ENCODE peak calls at places on chromosome 19, in nine cellular contexts. One of them, this sample, is unnamed.

GRCh38 chr19:56367829-56368711 is 25.3 kb downstream of the ZNF582 start:
- DNase-seq in breast epithelium: peak; percentile 90
- DNase-seq in left ventricle myocardium superior: peak; percentile 97
- DNase-seq in NCI-H510A treated with DMSO at 0.1 percent for 48 hours: peak; percentile 79
- DNase-seq in midbrain: peak; percentile 85
- DNase-seq in mucosa of descending colon: peak; percentile 89
- DNase-seq in GM04504: peak; percentile 84
- DNase-seq in HS-5: peak; percentile 26
- DNase-seq in lower leg skin: peak; percentile 97
- DNase-seq in this sample: peak; percentile 84

GRCh38 chr19:44951179-44952159 is 3.7 kb upstream of the CLPTM1 start:
- DNase-seq in mucosa of descending colon: no peak
- DNase-seq in midbrain: peak; percentile 89
- DNase-seq in lower leg skin: no peak
- DNase-seq in NCI-H510A treated with DMSO at 0.1 percent for 48 hours: peak; percentile 73
- DNase-seq in breast epithelium: peak; percentile 73
- DNase-seq in GM04504: peak; percentile 58
- DNase-seq in left ventricle myocardium superior: no peak
- DNase-seq in HS-5: peak; percentile 37
- DNase-seq in this sample: peak; percentile 78

GRCh38 chr19:19064811-19065745 is 1.3 kb downstream of the SLC25A42 start:
- DNase-seq in breast epithelium: no peak
- DNase-seq in left ventricle myocardium superior: peak; percentile 51
- DNase-seq in HS-5: no peak
- DNase-seq in mucosa of descending colon: peak; percentile 49
- DNase-seq in GM04504: no peak
- DNase-seq in midbrain: no peak
- DNase-seq in lower leg skin: no peak
- DNase-seq in NCI-H510A treated with DMSO at 0.1 percent for 48 hours: no peak
- DNase-seq in this sample: peak; percentile 36

GRCh38 chr19:19587776-19588175 is 30.7 kb downstream of the PBX4 start:
- DNase-seq in breast epithelium: no peak
- DNase-seq in NCI-H510A treated with DMSO at 0.1 percent for 48 hours: no peak
- DNase-seq in lower leg skin: no peak
- DNase-seq in left ventricle myocardium superior: no peak
- DNase-seq in midbrain: no peak
- DNase-seq in HS-5: no peak
- DNase-seq in GM04504: no peak
- DNase-seq in mucosa of descending colon: no peak
- DNase-seq in this sample: no peak

GRCh38 chr19:16327501-16327900 is 2.9 kb downstream of the KLF2 start:
- DNase-seq in midbrain: no peak
- DNase-seq in GM04504: no peak
- DNase-seq in left ventricle myocardium superior: no peak
- DNase-seq in HS-5: no peak
- DNase-seq in NCI-H510A treated with DMSO at 0.1 percent for 48 hours: no peak
- DNase-seq in breast epithelium: no peak
- DNase-seq in mucosa of descending colon: no peak
- DNase-seq in lower leg skin: no peak
- DNase-seq in this sample: no peak

GRCh38 chr19:17394891-17395415 is 957 bp upstream of the CCDC194 start:
- DNase-seq in midbrain: no peak
- DNase-seq in breast epithelium: no peak
- DNase-seq in lower leg skin: no peak
- DNase-seq in GM04504: no peak
- DNase-seq in HS-5: no peak
- DNase-seq in left ventricle myocardium superior: peak; percentile 80
- DNase-seq in mucosa of descending colon: peak; percentile 59
- DNase-seq in NCI-H510A treated with DMSO at 0.1 percent for 48 hours: peak; percentile 4
- DNase-seq in this sample: peak; percentile 20

GRCh38 chr19:35545855-35546381 is 492 bp downstream of the TMEM147 start:
- DNase-seq in NCI-H510A treated with DMSO at 0.1 percent for 48 hours: peak; percentile 35
- DNase-seq in GM04504: no peak
- DNase-seq in breast epithelium: no peak
- DNase-seq in HS-5: no peak
- DNase-seq in midbrain: no peak
- DNase-seq in left ventricle myocardium superior: peak; percentile 54
- DNase-seq in lower leg skin: no peak
- DNase-seq in mucosa of descending colon: peak; percentile 72
- DNase-seq in this sample: no peak

GRCh38 chr19:13981021-13981420 is 25.1 kb downstream of the RFX1 start:
- DNase-seq in NCI-H510A treated with DMSO at 0.1 percent for 48 hours: no peak
- DNase-seq in GM04504: no peak
- DNase-seq in left ventricle myocardium superior: no peak
- DNase-seq in breast epithelium: no peak
- DNase-seq in lower leg skin: no peak
- DNase-seq in mucosa of descending colon: no peak
- DNase-seq in midbrain: no peak
- DNase-seq in HS-5: no peak
- DNase-seq in this sample: no peak

GRCh38 chr19:4976412-4977298 is 7.7 kb downstream of the KDM4B start:
- DNase-seq in midbrain: peak; percentile 78
- DNase-seq in breast epithelium: peak; percentile 74
- DNase-seq in lower leg skin: peak; percentile 94
- DNase-seq in GM04504: peak; percentile 92
- DNase-seq in left ventricle myocardium superior: peak; percentile 81
- DNase-seq in NCI-H510A treated with DMSO at 0.1 percent for 48 hours: no peak
- DNase-seq in HS-5: no peak
- DNase-seq in mucosa of descending colon: no peak
- DNase-seq in this sample: peak; percentile 35

GRCh38 chr19:11422163-11423068 is 3.3 kb upstream of the RGL3 start:
- DNase-seq in breast epithelium: peak; percentile 78
- DNase-seq in lower leg skin: peak; percentile 96
- DNase-seq in left ventricle myocardium superior: peak; percentile 86
- DNase-seq in mucosa of descending colon: peak; percentile 87
- DNase-seq in NCI-H510A treated with DMSO at 0.1 percent for 48 hours: no peak
- DNase-seq in midbrain: no peak
- DNase-seq in GM04504: peak; percentile 34
- DNase-seq in HS-5: no peak
- DNase-seq in this sample: no peak

GRCh38 chr19:17590780-17591688 is 35.6 kb downstream of the COLGALT1 start:
- DNase-seq in midbrain: no peak
- DNase-seq in mucosa of descending colon: no peak
- DNase-seq in breast epithelium: no peak
- DNase-seq in left ventricle myocardium superior: no peak
- DNase-seq in HS-5: no peak
- DNase-seq in lower leg skin: no peak
- DNase-seq in GM04504: no peak
- DNase-seq in NCI-H510A treated with DMSO at 0.1 percent for 48 hours: no peak
- DNase-seq in this sample: no peak

GRCh38 chr19:46951236-46951986 is 68.2 kb upstream of the NPAS1 start:
- DNase-seq in HS-5: peak; percentile 55
- DNase-seq in breast epithelium: no peak
- DNase-seq in lower leg skin: no peak
- DNase-seq in GM04504: no peak
- DNase-seq in NCI-H510A treated with DMSO at 0.1 percent for 48 hours: no peak
- DNase-seq in left ventricle myocardium superior: no peak
- DNase-seq in mucosa of descending colon: peak; percentile 86
- DNase-seq in midbrain: no peak
- DNase-seq in this sample: no peak

GRCh38 chr19:40512473-40513344 is 45.9 kb downstream of the SPTBN4 start:
- DNase-seq in HS-5: no peak
- DNase-seq in lower leg skin: no peak
- DNase-seq in breast epithelium: no peak
- DNase-seq in GM04504: no peak
- DNase-seq in NCI-H510A treated with DMSO at 0.1 percent for 48 hours: no peak
- DNase-seq in midbrain: no peak
- DNase-seq in mucosa of descending colon: no peak
- DNase-seq in left ventricle myocardium superior: peak; percentile 39
- DNase-seq in this sample: no peak

GRCh38 chr19:31372245-31372781 is 23.1 kb upstream of the TSHZ3 start:
- DNase-seq in breast epithelium: no peak
- DNase-seq in lower leg skin: no peak
- DNase-seq in NCI-H510A treated with DMSO at 0.1 percent for 48 hours: no peak
- DNase-seq in left ventricle myocardium superior: no peak
- DNase-seq in HS-5: no peak
- DNase-seq in mucosa of descending colon: no peak
- DNase-seq in GM04504: no peak
- DNase-seq in midbrain: no peak
- DNase-seq in this sample: no peak

GRCh38 chr19:45886427-45887310 is 728 bp upstream of the IRF2BP1 start:
- DNase-seq in breast epithelium: peak; percentile 89
- DNase-seq in HS-5: peak; percentile 77
- DNase-seq in left ventricle myocardium superior: peak; percentile 93
- DNase-seq in lower leg skin: peak; percentile 98
- DNase-seq in GM04504: peak; percentile 89
- DNase-seq in mucosa of descending colon: peak; percentile 93
- DNase-seq in NCI-H510A treated with DMSO at 0.1 percent for 48 hours: peak; percentile 94
- DNase-seq in midbrain: peak; percentile 95
- DNase-seq in this sample: peak; percentile 84

GRCh38 chr19:33124207-33125098 is 7.5 kb upstream of the WDR88 start:
- DNase-seq in left ventricle myocardium superior: no peak
- DNase-seq in HS-5: no peak
- DNase-seq in midbrain: no peak
- DNase-seq in NCI-H510A treated with DMSO at 0.1 percent for 48 hours: no peak
- DNase-seq in mucosa of descending colon: no peak
- DNase-seq in GM04504: no peak
- DNase-seq in lower leg skin: no peak
- DNase-seq in breast epithelium: no peak
- DNase-seq in this sample: no peak

GRCh38 chr19:19226204-19226603 is 14.4 kb downstream of the NCAN start:
- DNase-seq in midbrain: no peak
- DNase-seq in GM04504: no peak
- DNase-seq in HS-5: no peak
- DNase-seq in left ventricle myocardium superior: no peak
- DNase-seq in NCI-H510A treated with DMSO at 0.1 percent for 48 hours: no peak
- DNase-seq in breast epithelium: no peak
- DNase-seq in lower leg skin: no peak
- DNase-seq in mucosa of descending colon: no peak
- DNase-seq in this sample: no peak

GRCh38 chr19:50724522-50725217 is 1.5 kb downstream of the CLEC11A start:
- DNase-seq in GM04504: peak; percentile 98
- DNase-seq in breast epithelium: peak; percentile 99
- DNase-seq in mucosa of descending colon: peak; percentile 97
- DNase-seq in NCI-H510A treated with DMSO at 0.1 percent for 48 hours: no peak
- DNase-seq in lower leg skin: peak; percentile 100
- DNase-seq in midbrain: peak; percentile 98
- DNase-seq in HS-5: peak; percentile 97
- DNase-seq in left ventricle myocardium superior: peak; percentile 98
- DNase-seq in this sample: no peak

GRCh38 chr19:10891360-10892108 is 20.2 kb downstream of the CARM1 start:
- DNase-seq in HS-5: no peak
- DNase-seq in left ventricle myocardium superior: peak; percentile 47
- DNase-seq in midbrain: no peak
- DNase-seq in GM04504: no peak
- DNase-seq in breast epithelium: no peak
- DNase-seq in lower leg skin: no peak
- DNase-seq in mucosa of descending colon: peak; percentile 78
- DNase-seq in NCI-H510A treated with DMSO at 0.1 percent for 48 hours: peak; percentile 91
- DNase-seq in this sample: no peak

GRCh38 chr19:52535831-52536800 is 8.6 kb downstream of the ZNF808 start:
- DNase-seq in breast epithelium: peak; percentile 87
- DNase-seq in midbrain: peak; percentile 18
- DNase-seq in lower leg skin: peak; percentile 97
- DNase-seq in NCI-H510A treated with DMSO at 0.1 percent for 48 hours: no peak
- DNase-seq in GM04504: peak; percentile 40
- DNase-seq in mucosa of descending colon: peak; percentile 82
- DNase-seq in left ventricle myocardium superior: peak; percentile 96
- DNase-seq in HS-5: no peak
- DNase-seq in this sample: peak; percentile 19

GRCh38 chr19:11338164-11338563 is 1.3 kb downstream of the RAB3D start:
- DNase-seq in left ventricle myocardium superior: no peak
- DNase-seq in NCI-H510A treated with DMSO at 0.1 percent for 48 hours: no peak
- DNase-seq in lower leg skin: no peak
- DNase-seq in mucosa of descending colon: peak; percentile 58
- DNase-seq in breast epithelium: no peak
- DNase-seq in GM04504: no peak
- DNase-seq in HS-5: no peak
- DNase-seq in midbrain: no peak
- DNase-seq in this sample: no peak

This sample was measured in NCI-H2029 treated with DMSO at 0.1 percent for 48 hours.